ENCODE peak calls at places on chromosomes 11 and 22, in eight cellular contexts. G is CD8-positive, alpha-beta T cell; Q is tibial artery; W is PC-3; E is hepatocyte; F is heart right ventricle; P is tibial nerve; S is uterus. I is an unnamed sample.

GRCh38 chr22:31628969-31629723 is 32.9 kb downstream of the PISD start:
- DNase-seq in G (no peak), Q (no peak), W (no peak), E (no peak), F (no peak), P (no peak), S (no peak), I (no peak)

GRCh38 chr11:38411149-38411548 is 1813.1 kb upstream of the RAG2 start:
- DNase-seq in G (no peak), Q (no peak), W (peak; percentile 10), E (peak; percentile 38), F (no peak), P (no peak), S (no peak), I (no peak)

GRCh38 chr11:107591446-107592236 is 694 bp downstream of the ELMOD1 start:
- DNase-seq in G (peak; percentile 20), Q (no peak), W (peak; percentile 29), E (peak; percentile 35), F (peak; percentile 13), P (no peak), S (no peak), I (no peak)

GRCh38 chr22:49933236-49933921 is 14.9 kb downstream of the CRELD2 start:
- DNase-seq in G (no peak), Q (no peak), W (no peak), E (peak; percentile 34), F (peak; percentile 64), P (peak; percentile 74), S (peak; percentile 80), I (no peak)

GRCh38 chr11:16572946-16573345 is 165.5 kb upstream of the C11orf58 start:
- DNase-seq in G (no peak), Q (no peak), W (no peak), E (no peak), F (no peak), P (no peak), S (no peak), I (no peak)

GRCh38 chr11:132037467-132037862 is 667.0 kb downstream of the NTM start:
- DNase-seq in G (no peak), Q (no peak), W (no peak), E (no peak), F (no peak), P (no peak), S (no peak), I (no peak)

GRCh38 chr22:49667236-49667635 is 160.4 kb downstream of the BRD1 start:
- DNase-seq in G (peak; percentile 38), Q (peak; percentile 40), W (no peak), E (no peak), F (peak; percentile 46), P (no peak), S (no peak), I (peak; percentile 33)

GRCh38 chr22:24938741-24939341 is 7.7 kb downstream of the LHFPL7 start:
- DNase-seq in G (peak; percentile 20), Q (no peak), W (peak; percentile 72), E (peak; percentile 72), F (no peak), P (no peak), S (no peak), I (no peak)

GRCh38 chr11:58028687-58029411 is 1.9 kb upstream of the OR6Q1 start:
- DNase-seq in G (no peak), Q (no peak), W (no peak), E (no peak), F (no peak), P (no peak), S (peak; percentile 16), I (no peak)

GRCh38 chr22:42365337-42365865 is 66.8 kb downstream of the NFAM1 start:
- DNase-seq in G (no peak), Q (no peak), W (no peak), E (peak; percentile 31), F (no peak), P (no peak), S (no peak), I (no peak)

GRCh38 chr22:17120281-17120680 is 879 bp downstream of the TMEM121B start:
- DNase-seq in G (peak; percentile 57), Q (no peak), W (no peak), E (peak; percentile 85), F (peak; percentile 71), P (no peak), S (no peak), I (peak; percentile 39)

GRCh38 chr11:46142561-46142960 is 21.3 kb upstream of the PHF21A start:
- DNase-seq in G (no peak), Q (no peak), W (no peak), E (no peak), F (no peak), P (no peak), S (no peak), I (no peak)

GRCh38 chr11:105975128-105975527 is 46.9 kb downstream of the MSANTD4 start:
- DNase-seq in G (no peak), Q (no peak), W (peak; percentile 18), E (no peak), F (no peak), P (no peak), S (no peak), I (no peak)

GRCh38 chr22:38176170-38176741 is 5.4 kb downstream of the PLA2G6 start:
- DNase-seq in G (no peak), Q (peak; percentile 86), W (no peak), E (peak; percentile 62), F (peak; percentile 80), P (peak; percentile 43), S (peak; percentile 77), I (peak; percentile 29)

GRCh38 chr22:43878831-43879550 is 12.8 kb downstream of the PNPLA5 start:
- DNase-seq in G (no peak), Q (no peak), W (no peak), E (no peak), F (no peak), P (no peak), S (no peak), I (no peak)

GRCh38 chr11:65912840-65913239 is 6.0 kb downstream of the C11orf68 start:
- DNase-seq in G (no peak), Q (no peak), W (peak; percentile 89), E (no peak), F (no peak), P (no peak), S (no peak), I (no peak)

GRCh38 chr11:3178349-3178748 is 13.2 kb upstream of the OSBPL5 start:
- DNase-seq in G (no peak), Q (no peak), W (no peak), E (no peak), F (no peak), P (no peak), S (no peak), I (no peak)

GRCh38 chr11:87007938-87008337 is 29.8 kb upstream of the TMEM135 start:
- DNase-seq in G (no peak), Q (no peak), W (peak; percentile 31), E (no peak), F (no peak), P (no peak), S (no peak), I (no peak)

GRCh38 chr22:49788492-49788891 is 39.2 kb downstream of the BRD1 start:
- DNase-seq in G (no peak), Q (peak; percentile 83), W (no peak), E (no peak), F (peak; percentile 76), P (peak; percentile 54), S (no peak), I (no peak)

GRCh38 chr11:124535552-124536232 is 7.8 kb downstream of the OR8B12 start:
- DNase-seq in G (no peak), Q (no peak), W (no peak), E (peak; percentile 24), F (no peak), P (no peak), S (no peak), I (no peak)

GRCh38 chr11:134488913-134489312 is 76.9 kb upstream of the B3GAT1 start:
- DNase-seq in G (no peak), Q (peak; percentile 29), W (no peak), E (no peak), F (no peak), P (no peak), S (no peak), I (no peak)

GRCh38 chr11:23991140-23991539 is 505.7 kb upstream of the LUZP2 start:
- DNase-seq in G (no peak), Q (no peak), W (no peak), E (no peak), F (no peak), P (no peak), S (no peak), I (no peak)

DNA sequence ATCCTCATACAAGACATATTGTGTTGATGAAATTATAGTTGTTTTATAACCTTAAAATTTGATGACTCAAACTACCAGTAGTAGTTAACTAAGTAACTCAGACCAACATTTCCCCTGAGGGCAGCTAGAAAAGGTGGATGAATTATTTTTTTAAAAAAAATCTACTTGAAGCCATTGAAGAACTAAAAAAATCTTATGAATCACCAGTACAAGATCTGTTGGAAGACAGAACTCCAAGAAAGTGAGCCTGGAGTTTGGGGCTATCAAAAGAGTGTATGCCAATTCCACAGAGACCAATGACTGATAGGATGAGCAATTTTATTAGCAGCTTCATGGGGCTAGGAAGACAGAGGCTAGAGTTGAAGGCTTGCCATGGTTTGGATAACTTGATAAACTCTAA is 72.4 kb downstream of the CYP2R1 start:
- DNase-seq in G (no peak), Q (no peak), W (no peak), E (no peak), F (no peak), P (no peak), S (no peak), I (no peak)
- H3K27ac ChIP-seq in G (no peak overlapping the region), Q (no peak overlapping the region), W (no peak overlapping the region), E (no peak overlapping the region), F (no peak overlapping the region), P (no peak overlapping the region), S (no peak overlapping the region), I (no peak overlapping the region)

GRCh38 chr11:62588966-62589637 is 2.2 kb downstream of the TUT1 start:
- DNase-seq in G (no peak), Q (no peak), W (peak; percentile 39), E (no peak), F (no peak), P (no peak), S (no peak), I (no peak)
- TF ChIP-seq CTCF in G (no peak), Q (no peak), W (peak; percentile 59), E (peak; percentile 29), F (no peak), P (no peak), S (no peak), I (no peak)

DNA sequence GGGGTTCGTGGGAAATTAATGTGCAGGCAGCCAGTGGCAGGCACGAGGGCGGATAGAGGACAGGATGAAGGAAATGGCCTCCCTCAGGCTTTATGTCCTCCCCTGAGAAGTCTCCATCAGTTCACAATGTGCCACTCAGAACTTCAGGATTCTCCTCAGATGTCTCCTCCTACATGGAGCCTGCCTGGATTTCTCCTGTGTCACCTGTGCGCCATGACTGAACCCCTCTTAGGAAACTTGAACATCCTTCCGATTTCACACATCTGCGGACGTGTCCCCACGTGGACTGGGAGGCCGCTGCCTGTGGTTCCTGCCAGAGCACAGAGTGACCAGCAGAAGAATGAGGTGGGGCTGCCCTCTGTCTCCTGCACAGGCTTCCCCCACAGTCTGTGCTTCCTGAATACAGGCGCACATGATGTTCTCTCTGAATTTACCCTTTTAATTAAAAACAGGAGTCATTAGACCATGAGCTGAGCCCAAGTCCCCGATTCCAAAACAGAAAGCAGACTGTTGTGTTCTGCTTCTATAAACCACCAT is 1086.0 kb downstream of the TBC1D22A start:
- DNase-seq in G (no peak), Q (no peak), W (no peak), E (no peak), F (no peak), P (no peak), S (no peak), I (no peak)
- H3K9me3 ChIP-seq in G (no peaks in the 10 kb centered on the region), Q (no peaks in the 10 kb centered on the region), W (no peaks in the 10 kb centered on the region), E (no peaks in the 10 kb centered on the region), F (no peaks in the 10 kb centered on the region), P (no peaks in the 10 kb centered on the region), S (no peaks in the 10 kb centered on the region), I (no peaks in the 10 kb centered on the region)

GRCh38 chr11:74169736-74170458 is 905 bp downstream of the C2CD3 start:
- DNase-seq in G (no peak), Q (no peak), W (no peak), E (no peak), F (no peak), P (no peak), S (no peak), I (no peak)
- H3K27ac ChIP-seq in G (peak overlapping the region; percentile 64), Q (peak overlapping the region; percentile 90), W (peak overlapping the region; percentile 68), E (peak overlapping the region; percentile 39), F (peak overlapping the region; percentile 92), P (peak overlapping the region; percentile 95), S (peak overlapping the region; percentile 89), I (no peak overlapping the region)

I was measured in CD4-positive, alpha-beta T cell.